ENCODE peak calls at places on chromosomes 11 and 22, in ten cellular contexts. B, J, P, U, R, L, N, H, A and W are unnamed samples.

GRCh38 chr11:76614471-76615183 is 55.9 kb downstream of the LRRC32 start:
- DNase-seq in H (no peak), J (no peak), N (no peak), P (peak; percentile 37), U (peak; percentile 41), L (no peak), B (no peak), A (peak; percentile 37), R (no peak), W (no peak)

GRCh38 chr11:26225643-26226042 is 106.3 kb upstream of the ANO3 start:
- DNase-seq in U (no peak), B (no peak), P (no peak), A (no peak), N (no peak), J (no peak), H (no peak), R (no peak), L (no peak), W (no peak)

GRCh38 chr11:79428406-79428805 is 12.4 kb downstream of the TENM4 start:
- DNase-seq in R (no peak), P (peak; percentile 43), A (no peak), B (no peak), J (no peak), N (no peak), L (no peak), U (no peak), H (no peak), W (no peak)

GRCh38 chr22:30714062-30714461 is 19.4 kb downstream of the OSBP2 start:
- DNase-seq in P (no peak), L (no peak), B (no peak), J (no peak), U (no peak), R (no peak), H (no peak), A (no peak), N (no peak), W (no peak)

GRCh38 chr22:22798232-22798616 is 89.4 kb upstream of the IGLL5 start:
- DNase-seq in B (no peak), U (no peak), L (no peak), J (no peak), N (no peak), A (no peak), R (no peak), P (no peak), H (no peak), W (no peak)

GRCh38 chr11:71988050-71988449 is 10.7 kb upstream of the IL18BP start:
- DNase-seq in J (no peak), B (peak; percentile 43), L (no peak), N (no peak), R (no peak), U (peak; percentile 83), H (no peak), P (no peak), A (peak; percentile 47), W (no peak)

GRCh38 chr11:57313071-57313787 is 11.5 kb downstream of the TNKS1BP1 start:
- DNase-seq in U (no peak), N (no peak), J (no peak), R (no peak), B (no peak), L (no peak), A (no peak), P (no peak), H (no peak), W (no peak)

GRCh38 chr11:130894322-130895025 is 21.8 kb downstream of the SNX19 start:
- DNase-seq in J (peak; percentile 60), N (peak; percentile 26), R (peak; percentile 67), A (peak; percentile 76), P (peak; percentile 63), U (peak; percentile 85), L (peak; percentile 35), B (no peak), H (peak; percentile 55), W (peak; percentile 64)

GRCh38 chr22:20606041-20606783 is 98.8 kb downstream of the MED15 start:
- DNase-seq in A (peak; percentile 57), L (peak; percentile 68), R (peak; percentile 41), J (peak; percentile 52), B (peak; percentile 6), H (no peak), U (peak; percentile 79), P (peak; percentile 73), N (peak; percentile 24), W (no peak)